ENCODE peak calls at places on chromosome 10, in six cellular contexts. B is iPS-NIHi11, W is NCI-H2081, D is AG04450, E is HS-5, A is NCI-H1417. F is an unnamed sample.

GRCh38 chr10:23157239-23157661 is 34.9 kb upstream of the PTF1A start:
- DNase-seq in B (no peak), W (no peak), D (no peak), E (no peak), A (no peak), F (no peak)

GRCh38 chr10:13797171-13797570 is 210.4 kb downstream of the PRPF18 start:
- DNase-seq in B (no peak), W (no peak), D (no peak), E (no peak), A (no peak), F (no peak)

GRCh38 chr10:17003151-17003550 is 126.5 kb downstream of the CUBN start:
- DNase-seq in B (no peak), W (no peak), D (no peak), E (no peak), A (no peak), F (no peak)

GRCh38 chr10:3426190-3426845 is 253.7 kb upstream of the PITRM1 start:
- DNase-seq in B (no peak), W (no peak), D (peak), E (peak), A (no peak), F (no peak)

GRCh38 chr10:93357680-93358079 is 124.5 kb downstream of the MYOF start:
- DNase-seq in B (peak), W (peak), D (no peak), E (no peak), A (peak), F (peak)

GRCh38 chr10:22016046-22016705 is 12.6 kb upstream of the DNAJC1 start:
- DNase-seq in B (no peak), W (no peak), D (no peak), E (no peak), A (no peak), F (no peak)

GRCh38 chr10:129945941-129946760 is 17.9 kb downstream of the EBF3 start:
- DNase-seq in B (no peak), W (no peak), D (no peak), E (no peak), A (no peak), F (no peak)

GRCh38 chr10:29950391-29950790 is 109.0 kb downstream of the JCAD start:
- DNase-seq in B (no peak), W (no peak), D (no peak), E (no peak), A (no peak), F (no peak)

GRCh38 chr10:44733743-44734488 is 177.2 kb upstream of the TMEM72 start:
- DNase-seq in B (peak), W (no peak), D (no peak), E (no peak), A (no peak), F (no peak)

GRCh38 chr10:67804395-67804678 is 33.7 kb downstream of the DNAJC12 start:
- DNase-seq in B (no peak), W (no peak), D (no peak), E (no peak), A (no peak), F (no peak)

GRCh38 chr10:114504769-114505579 is 100.7 kb upstream of the AFAP1L2 start:
- DNase-seq in B (peak), W (no peak), D (peak), E (no peak), A (no peak), F (no peak)

GRCh38 chr10:45809829-45810228 is 37.5 kb downstream of the AGAP4 start:
- DNase-seq in B (no peak), W (no peak), D (no peak), E (no peak), A (peak), F (no peak)

GRCh38 chr10:61781969-61782403 is 119.3 kb downstream of the CABCOCO1 start:
- DNase-seq in B (no peak), W (no peak), D (no peak), E (no peak), A (no peak), F (no peak)

GRCh38 chr10:110641256-110641655 is 2.9 kb upstream of the RBM20 start:
- DNase-seq in B (peak), W (no peak), D (no peak), E (no peak), A (peak), F (peak)

GRCh38 chr10:35685402-35685801 is 43.3 kb upstream of the FZD8 start:
- DNase-seq in B (no peak), W (no peak), D (no peak), E (no peak), A (no peak), F (no peak)

GRCh38 chr10:48448796-48449195 is 142.3 kb downstream of the MAPK8 start:
- DNase-seq in B (peak), W (no peak), D (no peak), E (peak), A (no peak), F (no peak)

GRCh38 chr10:24310104-24310503 is 101.2 kb downstream of the KIAA1217 start:
- DNase-seq in B (no peak), W (no peak), D (no peak), E (no peak), A (no peak), F (no peak)

GRCh38 chr10:59047180-59047579 is 129.3 kb upstream of the PHYHIPL start:
- DNase-seq in B (no peak), W (peak), D (no peak), E (no peak), A (peak), F (peak)

GRCh38 chr10:88755753-88756152 is 4.1 kb upstream of the LIPN start:
- DNase-seq in B (no peak), W (no peak), D (no peak), E (no peak), A (no peak), F (no peak)

GRCh38 chr10:103481974-103482531 is 3.0 kb upstream of the CALHM3 start:
- DNase-seq in B (peak), W (peak), D (peak), E (peak), A (peak), F (no peak)

GRCh38 chr10:5628798-5629788 is 37.3 kb downstream of the ASB13 start:
- DNase-seq in B (no peak), W (no peak), D (peak), E (no peak), A (no peak), F (no peak)

GRCh38 chr10:12741255-12741915 is 260.1 kb downstream of the CCDC3 start:
- DNase-seq in B (no peak), W (no peak), D (no peak), E (no peak), A (peak), F (no peak)

GRCh38 chr10:98466916-98467505 is 20.3 kb upstream of the HPS1 start:
- DNase-seq in B (no peak), W (no peak), D (no peak), E (no peak), A (peak), F (no peak)

GRCh38 chr10:110629680-110630191 is 14.4 kb upstream of the RBM20 start:
- DNase-seq in B (no peak), W (peak), D (peak), E (no peak), A (peak), F (peak)

GRCh38 chr10:95644935-95645334 is 11.6 kb downstream of the ALDH18A1 start:
- DNase-seq in B (no peak), W (no peak), D (no peak), E (no peak), A (no peak), F (no peak)

GRCh38 chr10:29859521-29860130 is 199.8 kb downstream of the JCAD start:
- DNase-seq in B (no peak), W (no peak), D (no peak), E (no peak), A (no peak), F (no peak)